ENCODE peak calls at places on chromosomes 2 and 18, in five cellular contexts. T is AG04449; R is colonic mucosa; F is T follicular helper cell; N is stimulated activated CD4-positive, alpha-beta T cell treated with anti-CD3 and anti-CD28 coated beads, Interleukin-1b, Interleukin-23, amount 100 ng/mL, for 24 hours. E is an unnamed sample.

GRCh38 chr2:113324684-113325160 is 46.0 kb upstream of the PAX8 start:
- DNase-seq in F (peak), R (peak), T (no peak), N (peak), E (peak)

GRCh38 chr2:43220982-43221659 is 5.3 kb downstream of the ZFP36L2 start:
- DNase-seq in T (no peak), R (peak), F (peak), N (no peak), E (peak)

GRCh38 chr2:144244938-144245337 is 275.0 kb downstream of the ZEB2 start:
- DNase-seq in T (no peak), F (no peak), N (no peak), R (no peak), E (no peak)

GRCh38 chr2:203718087-203718486 is 11.6 kb downstream of the CD28 start:
- DNase-seq in N (no peak), F (peak), R (no peak), T (no peak), E (peak)

GRCh38 chr2:7829241-7829640 is 852.6 kb upstream of the ID2 start:
- DNase-seq in N (no peak), F (no peak), R (no peak), T (no peak), E (no peak)

GRCh38 chr2:203346624-203347023 is 18.4 kb downstream of the ABI2 start:
- DNase-seq in F (no peak), R (no peak), T (no peak), N (no peak), E (no peak)

GRCh38 chr18:53984021-53984420 is 240.4 kb downstream of the MBD2 start:
- DNase-seq in N (no peak), R (no peak), T (no peak), F (no peak), E (no peak)

GRCh38 chr2:64327510-64328414 is 126.2 kb upstream of the LGALSL start:
- DNase-seq in N (peak), T (no peak), F (peak), R (no peak), E (peak)

GRCh38 chr2:168736636-168737424 is 65.6 kb upstream of the NOSTRIN start:
- DNase-seq in N (no peak), T (no peak), R (no peak), F (no peak), E (no peak)

GRCh38 chr2:31785876-31786275 is 205.1 kb upstream of the SRD5A2 start:
- DNase-seq in F (no peak), T (no peak), R (no peak), N (no peak), E (no peak)

E was measured in naive thymus-derived CD4-positive, alpha-beta T cell.